ENCODE peak calls at places on chromosomes 5 and 9, in six cellular contexts. C, H, M, A, W and G are unnamed samples.

GRCh38 chr5:140883927-140884697 is 2.2 kb downstream of the PCDHA13 start:
- DNase-seq in C (no peak), M (peak), H (no peak), W (no peak), A (no peak), G (no peak)

GRCh38 chr5:134463176-134463720 is 51.6 kb upstream of the CDKN2AIPNL start:
- DNase-seq in M (no peak), C (no peak), H (no peak), W (no peak), A (no peak), G (no peak)

GRCh38 chr5:55997742-55998351 is 3.1 kb upstream of the IL6ST start:
- DNase-seq in M (no peak), A (no peak), H (no peak), W (no peak), C (peak), G (no peak)

GRCh38 chr5:39898731-39899130 is 474.0 kb upstream of the DAB2 start:
- DNase-seq in M (no peak), A (no peak), C (no peak), H (no peak), W (no peak), G (no peak)

GRCh38 chr5:174721522-174722432 is 2.6 kb upstream of the MSX2 start:
- DNase-seq in W (no peak), M (no peak), A (no peak), H (no peak), C (no peak), G (no peak)

GRCh38 chr9:83509372-83509771 is 28.8 kb downstream of the FRMD3 start:
- DNase-seq in W (no peak), A (no peak), M (no peak), C (no peak), H (no peak), G (peak)

GRCh38 chr9:95133351-95133724 is 184.2 kb downstream of the FANCC start:
- DNase-seq in A (no peak), M (no peak), H (no peak), C (no peak), W (no peak), G (no peak)

GRCh38 chr9:73200694-73201432 is 49.2 kb downstream of the ANXA1 start:
- DNase-seq in C (peak), H (no peak), A (no peak), W (no peak), M (no peak), G (peak)

GRCh38 chr5:95846554-95847260 is 24.2 kb upstream of the GLRX start:
- DNase-seq in H (peak), C (peak), W (peak), M (peak), A (no peak), G (peak)

GRCh38 chr5:53643445-53643844 is 83.0 kb downstream of the NDUFS4 start:
- DNase-seq in M (no peak), A (no peak), W (no peak), H (no peak), C (peak), G (no peak)

GRCh38 chr9:113985968-113986585 is 92.0 kb downstream of the AMBP start:
- DNase-seq in M (no peak), A (no peak), W (no peak), H (no peak), C (peak), G (no peak)

GRCh38 chr9:72354704-72355103 is 10.3 kb downstream of the ZFAND5 start:
- DNase-seq in A (no peak), H (no peak), M (no peak), C (no peak), W (no peak), G (no peak)

GRCh38 chr5:177429248-177430045 is 3.0 kb downstream of the GRK6 start:
- DNase-seq in M (no peak), H (peak), A (no peak), C (no peak), W (no peak), G (no peak)

GRCh38 chr5:172370648-172371248 is 83.6 kb downstream of the SH3PXD2B start:
- DNase-seq in C (peak), H (peak), W (no peak), A (no peak), M (no peak), G (no peak)

GRCh38 chr5:171336486-171337206 is 27.6 kb downstream of the TLX3 start:
- DNase-seq in W (peak), C (peak), A (peak), M (no peak), H (no peak), G (peak)

GRCh38 chr5:73327908-73328455 is 120.6 kb downstream of the FOXD1 start:
- DNase-seq in A (no peak), W (no peak), H (no peak), M (no peak), C (peak), G (no peak)

GRCh38 chr5:166340039-166340438 is 1951.4 kb upstream of the WWC1 start:
- DNase-seq in H (no peak), M (no peak), C (no peak), A (no peak), W (no peak), G (no peak)

GRCh38 chr5:35228304-35228703 is 2.0 kb downstream of the PRLR start:
- DNase-seq in H (no peak), A (no peak), C (no peak), W (no peak), M (no peak), G (no peak)

GRCh38 chr5:93384977-93385376 is 196.0 kb downstream of the NR2F1-AS1 start:
- DNase-seq in M (no peak), A (no peak), W (no peak), H (no peak), C (no peak), G (no peak)

GRCh38 chr9:33374190-33374589 is 28.2 kb downstream of the AQP7 start:
- DNase-seq in C (no peak), A (no peak), W (no peak), M (no peak), H (no peak), G (no peak)

GRCh38 chr5:67639311-67639710 is 442.7 kb upstream of the CD180 start:
- DNase-seq in A (no peak), H (no peak), C (no peak), W (no peak), M (no peak), G (no peak)

GRCh38 chr5:100306000-100306399 is 229.2 kb upstream of the FAM174A start:
- DNase-seq in A (no peak), W (no peak), M (no peak), H (no peak), C (peak), G (no peak)

GRCh38 chr9:16417101-16417500 is 453.4 kb downstream of the BNC2 start:
- DNase-seq in C (peak), A (peak), M (no peak), H (no peak), W (no peak), G (peak)

GRCh38 chr5:132445930-132446329 is 44.6 kb downstream of the IRF1 start:
- DNase-seq in A (no peak), C (peak), M (no peak), H (no peak), W (no peak), G (no peak)

GRCh38 chr9:129555512-129556203 is 65.2 kb downstream of the C9orf50 start:
- DNase-seq in M (no peak), W (no peak), A (no peak), H (no peak), C (no peak), G (no peak)

GRCh38 chr5:100904259-100904822 is 1.3 kb upstream of the ST8SIA4 start:
- DNase-seq in H (no peak), A (no peak), C (no peak), M (peak), W (no peak), G (no peak)

GRCh38 chr5:140038373-140038957 is 4.6 kb downstream of the NRG2 start:
- DNase-seq in M (no peak), W (peak), C (no peak), A (no peak), H (no peak), G (peak)

GRCh38 chr9:38622083-38622674 is 1.8 kb upstream of the ANKRD18A start:
- DNase-seq in H (no peak), W (peak), M (peak), A (no peak), C (no peak), G (peak)

GRCh38 chr9:96203867-96204412 is 98.0 kb downstream of the HSD17B3 start:
- DNase-seq in M (no peak), W (no peak), A (no peak), H (no peak), C (no peak), G (no peak)

GRCh38 chr5:85500869-85501268 is 1116.2 kb upstream of the EDIL3 start:
- DNase-seq in A (no peak), W (no peak), C (no peak), H (no peak), M (no peak), G (no peak)

GRCh38 chr9:91035825-91036208 is 234.2 kb downstream of the SYK start:
- DNase-seq in H (no peak), A (no peak), W (no peak), C (no peak), M (no peak), G (no peak)

GRCh38 chr9:89178162-89179120 is at the start of gene SHC3:
- DNase-seq in W (peak), H (no peak), M (peak), A (no peak), C (no peak), G (no peak)

GRCh38 chr5:76953551-76954382 is 922 bp downstream of the CRHBP start:
- DNase-seq in H (no peak), C (no peak), A (no peak), M (peak), W (no peak), G (no peak)

GRCh38 chr5:125883223-125883622 is 540.0 kb upstream of the GRAMD2B start:
- DNase-seq in C (peak), M (no peak), H (no peak), W (no peak), A (no peak), G (no peak)

GRCh38 chr9:745761-746414 is 95.6 kb upstream of the DMRT1 start:
- DNase-seq in A (no peak), W (no peak), C (no peak), H (no peak), M (no peak), G (no peak)